ENCODE peak calls at places on chromosomes 2 and 18, in nine cellular contexts. X is pancreas, R is heart left ventricle, L is hepatocyte, B is osteoblast, C is GM23338, P is brain microvascular endothelial cell, M is cardiac muscle cell, N is AG04450. K is an unnamed sample.

GRCh38 chr18:46660955-46661749 is 4.1 kb upstream of the LOXHD1 start:
- DNase-seq in R (no peak), N (no peak), L (peak; percentile 35), C (peak; percentile 71), X (no peak), P (no peak), M (peak; percentile 54), B (no peak), K (peak; percentile 49)

GRCh38 chr2:23330214-23330613 is 54.8 kb upstream of the KLHL29 start:
- DNase-seq in P (peak; percentile 43), N (no peak), M (peak; percentile 28), C (peak; percentile 86), X (no peak), R (no peak), L (peak; percentile 23), B (no peak), K (peak; percentile 40)

GRCh38 chr2:40144022-40144421 is 307.9 kb downstream of the SLC8A1 start:
- DNase-seq in N (no peak), L (no peak), R (no peak), M (no peak), X (no peak), C (peak; percentile 76), B (no peak), P (no peak), K (peak; percentile 27)

GRCh38 chr2:43067254-43068052 is 159.0 kb downstream of the ZFP36L2 start:
- DNase-seq in M (no peak), N (no peak), B (peak; percentile 58), L (no peak), P (no peak), R (no peak), X (peak; percentile 48), C (no peak), K (no peak)

GRCh38 chr2:83014462-83014861 is 1444.6 kb downstream of the SUCLG1 start:
- DNase-seq in L (no peak), N (no peak), P (no peak), B (no peak), C (no peak), X (no peak), R (no peak), M (no peak), K (no peak)

GRCh38 chr18:59063912-59064311 is 75.8 kb upstream of the SEC11C start:
- DNase-seq in X (no peak), L (no peak), C (no peak), P (no peak), N (no peak), R (no peak), M (no peak), B (no peak), K (no peak)

GRCh38 chr2:121611730-121612705 is 37.2 kb downstream of the CLASP1 start:
- DNase-seq in N (no peak), B (no peak), C (no peak), R (no peak), L (no peak), X (no peak), M (no peak), P (no peak), K (no peak)

GRCh38 chr2:6482256-6482655 is 383.5 kb downstream of the CMPK2 start:
- DNase-seq in R (no peak), B (no peak), L (no peak), X (no peak), P (no peak), M (no peak), C (no peak), N (no peak), K (no peak)

GRCh38 chr2:17643031-17643615 is 102.6 kb downstream of the VSNL1 start:
- DNase-seq in M (peak; percentile 93), P (peak; percentile 95), L (peak; percentile 76), R (peak; percentile 64), X (no peak), C (no peak), N (peak; percentile 90), B (peak; percentile 94), K (peak; percentile 76)

GRCh38 chr2:33040541-33040940 is 93.8 kb downstream of the LTBP1 start:
- DNase-seq in X (no peak), B (no peak), L (no peak), C (no peak), M (no peak), R (no peak), P (no peak), N (no peak), K (no peak)

GRCh38 chr2:2719015-2719414 is 387.9 kb upstream of the MYT1L start:
- DNase-seq in B (peak; percentile 71), L (peak; percentile 25), C (no peak), P (no peak), R (no peak), M (no peak), X (no peak), N (no peak), K (peak; percentile 8)

DNA sequence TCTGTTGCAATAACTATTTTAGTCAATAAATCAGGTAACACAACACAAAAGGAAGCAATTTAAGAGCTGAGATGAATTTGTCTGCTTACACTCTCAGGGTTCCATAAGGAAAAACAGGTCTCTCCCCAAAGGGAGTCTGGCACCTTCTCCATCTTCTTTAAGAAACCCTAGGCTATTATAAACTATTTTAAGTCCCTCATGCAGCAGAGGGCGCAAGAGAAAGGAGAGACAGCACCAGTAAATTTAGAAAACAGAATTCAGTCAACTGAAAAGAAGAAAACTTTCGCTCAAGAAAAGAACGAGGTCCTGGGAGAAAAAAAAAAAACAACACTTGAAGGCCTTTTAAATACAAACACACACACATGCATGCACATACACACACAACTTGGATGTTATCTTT is 19.1 kb downstream of the SULT1C4 start:
- DNase-seq in X (no peak), B (no peak), R (no peak), C (peak; percentile 73), P (peak; percentile 23), N (no peak), L (no peak), M (peak; percentile 63), K (peak; percentile 54)
- TF ChIP-seq CTCF in X (no peak), B (peak; percentile 46), R (no peak), C (peak; percentile 61), P (peak; percentile 46), N (peak; percentile 47), L (no peak), M (peak; percentile 44), K (peak; percentile 50)

GRCh38 chr2:98488252-98488651 is 43.6 kb downstream of the INPP4A start:
- DNase-seq in X (peak; percentile 15), M (no peak), L (no peak), N (no peak), P (no peak), C (no peak), B (no peak), R (no peak), K (no peak)
- H3K27ac ChIP-seq in X (no peak overlapping the region), M (no peak overlapping the region), L (no peak overlapping the region), N (no peak overlapping the region), P (no peak overlapping the region), C (no peak overlapping the region), B (no peak overlapping the region), R (no peak overlapping the region), K (no peak overlapping the region)

DNA sequence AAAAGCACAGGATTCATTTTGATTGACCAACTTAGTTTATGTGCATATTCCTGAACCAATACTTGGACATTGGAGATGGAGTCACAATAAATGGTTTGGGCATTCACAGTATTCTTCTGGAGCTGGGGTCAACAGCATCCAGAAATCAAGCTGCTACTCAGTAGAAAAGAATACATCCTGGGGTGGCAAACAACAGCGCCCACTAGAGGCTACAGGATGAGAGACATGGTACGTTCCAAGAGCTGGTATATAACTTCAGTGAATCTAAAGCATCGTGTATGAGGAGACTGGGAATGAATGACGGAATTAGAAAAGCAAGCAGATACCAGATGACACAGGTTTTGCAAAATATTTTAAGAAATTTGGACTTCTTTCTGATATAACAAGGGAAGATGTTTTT is 142.9 kb upstream of the FIGN start:
- DNase-seq in L (peak; percentile 25), P (peak; percentile 19), X (no peak), R (no peak), C (peak; percentile 79), N (peak; percentile 1), M (peak; percentile 51), B (no peak), K (peak; percentile 56)
- TF ChIP-seq CTCF in L (peak; percentile 43), P (peak; percentile 72), X (peak; percentile 15), R (peak; percentile 20), C (peak; percentile 93), N (peak; percentile 63), M (peak; percentile 70), B (peak; percentile 61), K (peak; percentile 88)

GRCh38 chr18:9569178-9569577 is 45.2 kb downstream of the PPP4R1 start:
- DNase-seq in L (no peak), R (no peak), X (no peak), N (no peak), M (no peak), P (no peak), B (no peak), C (no peak), K (no peak)
- H3K27ac ChIP-seq in L (no peak overlapping the region), R (no peak overlapping the region), X (no peak overlapping the region), N (no peak overlapping the region), M (no peak overlapping the region), P (no peak overlapping the region), B (no peak overlapping the region), C (no peak overlapping the region), K (no peak overlapping the region)

GRCh38 chr18:10437837-10438236 is 16.6 kb upstream of the APCDD1 start:
- DNase-seq in M (no peak), P (no peak), N (no peak), C (no peak), B (no peak), X (no peak), L (no peak), R (no peak), K (no peak)
- TF ChIP-seq CTCF in M (no peak), P (no peak), N (no peak), C (no peak), B (no peak), X (peak; percentile 29), L (peak; percentile 43), R (no peak), K (no peak)

GRCh38 chr2:175441361-175441760 is 259.9 kb upstream of the ATP5MC3 start:
- DNase-seq in X (no peak), L (no peak), P (no peak), M (no peak), B (no peak), N (no peak), C (no peak), R (no peak), K (no peak)

GRCh38 chr2:175449616-175450015 is 268.1 kb upstream of the ATP5MC3 start:
- DNase-seq in M (no peak), N (no peak), P (no peak), B (no peak), R (no peak), L (no peak), X (no peak), C (no peak), K (no peak)

GRCh38 chr2:175450029-175450428 is 268.5 kb upstream of the ATP5MC3 start:
- DNase-seq in C (no peak), R (no peak), X (no peak), P (no peak), N (no peak), M (no peak), L (no peak), B (no peak), K (no peak)

GRCh38 chr2:175446201-175446600 is 264.7 kb upstream of the ATP5MC3 start:
- DNase-seq in R (no peak), B (no peak), P (no peak), C (no peak), M (no peak), X (no peak), N (no peak), L (no peak), K (no peak)

GRCh38 chr2:175445276-175445675 is 263.8 kb upstream of the ATP5MC3 start:
- DNase-seq in M (no peak), R (no peak), B (no peak), X (no peak), P (no peak), L (peak; percentile 47), N (no peak), C (no peak), K (no peak)
- H3K27ac ChIP-seq in M (no peak overlapping the region), R (no peak overlapping the region), B (no peak overlapping the region), X (no peak overlapping the region), P (no peak overlapping the region), L (no peak overlapping the region), N (no peak overlapping the region), C (no peak overlapping the region), K (no peak overlapping the region)

K was measured in A673.